ENCODE peak calls at places on chromosomes 5 and 9, in nine cellular contexts. Y is heart left ventricle; P is ACHN; W is RCC 7860; Q is CD8-positive, alpha-beta memory T cell; J is activated naive CD8-positive, alpha-beta T cell treated with anti-CD3 and anti-CD28 coated beads, Interleukin-2, amount 50 U/mL, for 24 hours; D is LoVo; M is GM10248; H is posterior cingulate gyrus. V is an unnamed sample.
A peak's percentile ranks its signal among the peaks of the same experiment; 100 is the strongest.

GRCh38 chr5:129749101-129749500 is 1.2 kb downstream of the MINAR2 start:
- DNase-seq in P (no peak), Q (no peak), Y (no peak), W (no peak), H (no peak), D (no peak), M (no peak), J (no peak), V (no peak)

GRCh38 chr5:132807163-132807838 is 5.8 kb upstream of the SOWAHA start:
- DNase-seq in J (no peak), H (no peak), D (peak; percentile 92), Y (no peak), Q (no peak), W (no peak), M (no peak), P (peak; percentile 26), V (no peak)

GRCh38 chr9:91580136-91580535 is 156.5 kb upstream of the NFIL3 start:
- DNase-seq in M (no peak), D (no peak), P (no peak), Y (no peak), H (no peak), W (peak; percentile 34), J (no peak), Q (no peak), V (no peak)

GRCh38 chr5:77426670-77427069 is 65.4 kb downstream of the WDR41 start:
- DNase-seq in Q (no peak), D (no peak), Y (no peak), H (no peak), J (no peak), P (no peak), W (peak; percentile 29), M (no peak), V (no peak)

GRCh38 chr5:179699640-179700298 is 1.0 kb downstream of the CANX start:
- DNase-seq in Q (no peak), Y (no peak), M (peak; percentile 43), D (no peak), J (peak; percentile 53), P (peak; percentile 29), W (peak; percentile 27), H (no peak), V (no peak)

GRCh38 chr5:79395296-79395695 is 118.6 kb downstream of the HOMER1 start:
- DNase-seq in Q (no peak), H (no peak), D (no peak), M (no peak), W (no peak), P (no peak), J (no peak), Y (no peak), V (no peak)

GRCh38 chr5:76801159-76801802 is 17.5 kb upstream of the F2RL1 start:
- DNase-seq in J (no peak), H (no peak), P (no peak), Y (no peak), M (no peak), W (no peak), Q (no peak), D (no peak), V (no peak)

GRCh38 chr5:59040007-59040803 is 457.3 kb downstream of the RAB3C start:
- DNase-seq in J (no peak), Y (no peak), D (no peak), Q (no peak), P (no peak), W (no peak), M (peak; percentile 15), H (no peak), V (no peak)

GRCh38 chr5:102617187-102617856 is 118.5 kb upstream of the SLCO6A1 start:
- DNase-seq in Q (no peak), W (no peak), H (no peak), D (no peak), M (no peak), P (no peak), Y (no peak), J (no peak), V (no peak)

GRCh38 chr5:131262953-131263541 is 806 bp upstream of the CDC42SE2 start:
- DNase-seq in J (no peak), W (no peak), P (peak; percentile 31), D (no peak), H (no peak), Q (no peak), Y (no peak), M (no peak), V (no peak)

GRCh38 chr5:66987126-66987525 is 209.5 kb downstream of the CD180 start:
- DNase-seq in M (no peak), H (no peak), Q (no peak), P (no peak), D (no peak), Y (no peak), J (no peak), W (no peak), V (no peak)

GRCh38 chr9:84061613-84062205 is 81.1 kb downstream of the RMI1 start:
- DNase-seq in J (no peak), H (no peak), D (no peak), Q (no peak), M (no peak), P (no peak), W (no peak), Y (no peak), V (no peak)

GRCh38 chr5:60639544-60639943 is 60.4 kb downstream of the DEPDC1B start:
- DNase-seq in Y (no peak), J (no peak), Q (no peak), H (no peak), W (no peak), D (no peak), M (no peak), P (no peak), V (no peak)

GRCh38 chr9:126565336-126566128 is 48.2 kb upstream of the LMX1B start:
- DNase-seq in P (no peak), H (no peak), Q (no peak), Y (no peak), D (no peak), W (no peak), J (no peak), M (no peak), V (no peak)

GRCh38 chr5:16585028-16585667 is 31.6 kb downstream of the RETREG1 start:
- DNase-seq in W (no peak), J (no peak), Y (no peak), D (peak; percentile 42), Q (no peak), H (no peak), P (no peak), M (no peak), V (no peak)

GRCh38 chr5:376951-377325 is 55.4 kb downstream of the AHRR start:
- DNase-seq in Q (no peak), Y (no peak), H (no peak), J (no peak), D (no peak), M (no peak), P (no peak), W (no peak), V (peak; percentile 1)

GRCh38 chr5:113693621-113694130 is 180.2 kb downstream of the YTHDC2 start:
- DNase-seq in M (no peak), Y (no peak), H (no peak), P (no peak), W (no peak), Q (no peak), J (no peak), D (no peak), V (no peak)

GRCh38 chr9:7369384-7369821 is 430.2 kb downstream of the DMAC1 start:
- DNase-seq in Y (no peak), M (no peak), P (no peak), J (no peak), Q (no peak), W (no peak), H (no peak), D (no peak), V (no peak)

GRCh38 chr5:143014017-143014651 is 244.0 kb downstream of the ARHGAP26 start:
- DNase-seq in Q (peak; percentile 53), P (peak; percentile 37), M (no peak), D (no peak), W (no peak), J (peak; percentile 54), H (no peak), Y (no peak), V (no peak)

GRCh38 chr5:38755171-38755570 is 90.6 kb upstream of the OSMR start:
- DNase-seq in M (no peak), D (no peak), W (no peak), Y (no peak), J (no peak), Q (no peak), H (no peak), P (no peak), V (no peak)

GRCh38 chr9:101915479-101915878 is 177.0 kb upstream of the GRIN3A start:
- DNase-seq in D (no peak), Q (no peak), W (no peak), M (no peak), H (no peak), J (no peak), P (no peak), Y (no peak), V (no peak)

GRCh38 chr9:110758201-110758600 is 89.6 kb downstream of the MUSK start:
- DNase-seq in Q (no peak), H (no peak), Y (no peak), D (no peak), P (no peak), M (no peak), J (no peak), W (no peak), V (no peak)